ENCODE peak calls at places on chromosomes 2 and 18, in six cellular contexts. One of them, this sample, is unnamed.
A peak's percentile ranks its signal among the peaks of the same experiment; 100 is the strongest.

GRCh38 chr18:55053976-55054375 is 94.7 kb upstream of the CCDC68 start:
- DNase-seq in kidney tubule cell: no peak
- DNase-seq in fibroblast of the aortic adventitia: no peak
- DNase-seq in CD4-positive, alpha-beta T cell: no peak
- DNase-seq in osteoblast: no peak
- DNase-seq in ecto neural progenitor cell: no peak
- DNase-seq in this sample: no peak

GRCh38 chr2:149170156-149170555 is 131.7 kb downstream of the LYPD6B start:
- DNase-seq in kidney tubule cell: no peak
- DNase-seq in fibroblast of the aortic adventitia: no peak
- DNase-seq in CD4-positive, alpha-beta T cell: no peak
- DNase-seq in osteoblast: no peak
- DNase-seq in ecto neural progenitor cell: no peak
- DNase-seq in this sample: no peak

GRCh38 chr2:35591886-35592285 is 763.7 kb upstream of the CRIM1 start:
- DNase-seq in kidney tubule cell: no peak
- DNase-seq in fibroblast of the aortic adventitia: no peak
- DNase-seq in CD4-positive, alpha-beta T cell: no peak
- DNase-seq in osteoblast: no peak
- DNase-seq in ecto neural progenitor cell: no peak
- DNase-seq in this sample: no peak

GRCh38 chr2:218658671-218659257 is 659 bp downstream of the ZNF142 start:
- DNase-seq in kidney tubule cell: peak; percentile 73
- DNase-seq in fibroblast of the aortic adventitia: peak; percentile 25
- DNase-seq in CD4-positive, alpha-beta T cell: peak; percentile 21
- DNase-seq in osteoblast: peak; percentile 92
- DNase-seq in ecto neural progenitor cell: peak; percentile 64
- DNase-seq in this sample: no peak

GRCh38 chr2:64978514-64979268 is 10.5 kb upstream of the SLC1A4 start:
- DNase-seq in kidney tubule cell: peak; percentile 52
- DNase-seq in fibroblast of the aortic adventitia: no peak
- DNase-seq in CD4-positive, alpha-beta T cell: no peak
- DNase-seq in osteoblast: no peak
- DNase-seq in ecto neural progenitor cell: no peak
- DNase-seq in this sample: no peak

GRCh38 chr2:73284296-73285161 is at the start of gene FBXO41:
- DNase-seq in kidney tubule cell: peak; percentile 63
- DNase-seq in fibroblast of the aortic adventitia: no peak
- DNase-seq in CD4-positive, alpha-beta T cell: peak; percentile 50
- DNase-seq in osteoblast: peak; percentile 90
- DNase-seq in ecto neural progenitor cell: peak; percentile 75
- DNase-seq in this sample: peak; percentile 43

GRCh38 chr2:150126839-150127238 is 360.6 kb downstream of the RND3 start:
- DNase-seq in kidney tubule cell: no peak
- DNase-seq in fibroblast of the aortic adventitia: no peak
- DNase-seq in CD4-positive, alpha-beta T cell: no peak
- DNase-seq in osteoblast: no peak
- DNase-seq in ecto neural progenitor cell: no peak
- DNase-seq in this sample: no peak

GRCh38 chr2:55743583-55743982 is 49.9 kb upstream of the PNPT1 start:
- DNase-seq in kidney tubule cell: peak; percentile 54
- DNase-seq in fibroblast of the aortic adventitia: peak; percentile 86
- DNase-seq in CD4-positive, alpha-beta T cell: no peak
- DNase-seq in osteoblast: peak; percentile 77
- DNase-seq in ecto neural progenitor cell: no peak
- DNase-seq in this sample: no peak

GRCh38 chr2:213015387-213016165 is 135.8 kb downstream of the IKZF2 start:
- DNase-seq in kidney tubule cell: no peak
- DNase-seq in fibroblast of the aortic adventitia: no peak
- DNase-seq in CD4-positive, alpha-beta T cell: no peak
- DNase-seq in osteoblast: no peak
- DNase-seq in ecto neural progenitor cell: no peak
- DNase-seq in this sample: no peak